ENCODE peak calls at places on chromosomes 4 and X, in six cellular contexts. H, K, B, C, F and L are unnamed samples.

GRCh38 chrX:109310031-109310430 is 171.9 kb downstream of the GUCY2F start:
- DNase-seq in H (no peak), K (no peak), B (no peak), C (no peak), F (no peak), L (no peak)

GRCh38 chr4:40825014-40825838 is 75.5 kb downstream of the NSUN7 start:
- DNase-seq in H (no peak), K (no peak), B (no peak), C (no peak), F (no peak), L (no peak)

GRCh38 chrX:100658936-100659335 is 14.9 kb downstream of the SRPX2 start:
- DNase-seq in H (no peak), K (no peak), B (no peak), C (no peak), F (no peak), L (no peak)

GRCh38 chr4:180164799-180165198 is 2078.4 kb upstream of the TENM3 start:
- DNase-seq in H (no peak), K (no peak), B (no peak), C (no peak), F (no peak), L (no peak)

GRCh38 chr4:13544556-13545393 is 467 bp upstream of the NKX3-2 start:
- DNase-seq in H (peak; percentile 85), K (no peak), B (peak; percentile 67), C (no peak), F (peak; percentile 50), L (peak; percentile 95)

GRCh38 chr4:76017056-76017686 is 6.1 kb downstream of the CXCL10 start:
- DNase-seq in H (no peak), K (no peak), B (no peak), C (no peak), F (no peak), L (no peak)

GRCh38 chr4:77010841-77011354 is 61.3 kb downstream of the SEPTIN11 start:
- DNase-seq in H (no peak), K (no peak), B (peak; percentile 59), C (no peak), F (no peak), L (no peak)

GRCh38 chr4:128924951-128925350 is 115.5 kb downstream of the JADE1 start:
- DNase-seq in H (no peak), K (no peak), B (peak; percentile 36), C (no peak), F (no peak), L (no peak)

GRCh38 chr4:101791189-101791572 is 651 bp downstream of the BANK1 start:
- DNase-seq in H (no peak), K (no peak), B (no peak), C (no peak), F (no peak), L (no peak)

GRCh38 chr4:139167774-139168444 is 9.1 kb downstream of the ELF2 start:
- DNase-seq in H (no peak), K (no peak), B (peak; percentile 68), C (peak; percentile 9), F (no peak), L (no peak)

GRCh38 chr4:183797041-183797444 is 108.1 kb upstream of the STOX2 start:
- DNase-seq in H (peak; percentile 79), K (no peak), B (no peak), C (no peak), F (peak; percentile 23), L (no peak)

GRCh38 chrX:115616943-115617563 is 56.1 kb downstream of the PLS3 start:
- DNase-seq in H (no peak), K (no peak), B (peak; percentile 20), C (no peak), F (no peak), L (peak; percentile 5)

GRCh38 chrX:106902684-106903083 is 457 bp downstream of the RIPPLY1 start:
- DNase-seq in H (no peak), K (no peak), B (no peak), C (no peak), F (no peak), L (no peak)

GRCh38 chrX:48589482-48590162 is 7.7 kb upstream of the WDR13 start:
- DNase-seq in H (no peak), K (no peak), B (peak; percentile 57), C (no peak), F (no peak), L (no peak)

GRCh38 chr4:52848255-52848654 is 13.9 kb upstream of the RASL11B start:
- DNase-seq in H (no peak), K (no peak), B (no peak), C (no peak), F (no peak), L (no peak)

GRCh38 chr4:14308229-14308651 is 680.7 kb upstream of the BOD1L1 start:
- DNase-seq in H (no peak), K (no peak), B (no peak), C (no peak), F (no peak), L (no peak)

GRCh38 chr4:186700746-186701145 is 22.9 kb downstream of the FAT1 start:
- DNase-seq in H (no peak), K (no peak), B (peak; percentile 86), C (no peak), F (no peak), L (no peak)

GRCh38 chrX:2336181-2336580 is 164.6 kb downstream of the DHRSX start:
- DNase-seq in H (no peak), K (no peak), B (no peak), C (no peak), F (no peak), L (no peak)

GRCh38 chr4:89586864-89587263 is 250.1 kb downstream of the SNCA start:
- DNase-seq in H (no peak), K (no peak), B (peak; percentile 35), C (no peak), F (no peak), L (no peak)

GRCh38 chr4:53905935-53906377 is 158.4 kb downstream of the CHIC2 start:
- DNase-seq in H (no peak), K (no peak), B (peak; percentile 85), C (no peak), F (peak; percentile 28), L (no peak)

GRCh38 chrX:106999002-106999975 is 723 bp downstream of the MORC4 start:
- DNase-seq in H (no peak), K (peak; percentile 4), B (peak; percentile 62), C (peak; percentile 25), F (peak; percentile 43), L (no peak)

GRCh38 chr4:78645853-78646757 is 94.5 kb downstream of the ANXA3 start:
- DNase-seq in H (peak; percentile 80), K (no peak), B (peak; percentile 97), C (no peak), F (peak; percentile 26), L (no peak)

GRCh38 chrX:119763175-119763574 is 4.8 kb downstream of the SOWAHD start:
- DNase-seq in H (no peak), K (no peak), B (peak; percentile 79), C (no peak), F (no peak), L (no peak)

GRCh38 chr4:46878641-46879040 is 30.4 kb downstream of the COX7B2 start:
- DNase-seq in H (no peak), K (no peak), B (no peak), C (no peak), F (no peak), L (no peak)

GRCh38 chr4:104596189-104596588 is 101.5 kb upstream of the CXXC4 start:
- DNase-seq in H (no peak), K (no peak), B (no peak), C (no peak), F (no peak), L (no peak)

GRCh38 chr4:110106946-110107325 is 91.5 kb downstream of the ELOVL6 start:
- DNase-seq in H (no peak), K (no peak), B (peak; percentile 65), C (no peak), F (no peak), L (no peak)

GRCh38 chr4:30717208-30718020 is 2.8 kb upstream of the PCDH7 start:
- DNase-seq in H (peak; percentile 76), K (no peak), B (peak; percentile 72), C (peak; percentile 42), F (peak; percentile 51), L (no peak)

GRCh38 chr4:2330119-2331042 is 68.5 kb upstream of the MXD4 start:
- DNase-seq in H (no peak), K (no peak), B (peak; percentile 82), C (no peak), F (no peak), L (no peak)

GRCh38 chr4:25939330-25939729 is 25.3 kb downstream of the SMIM20 start:
- DNase-seq in H (no peak), K (no peak), B (no peak), C (no peak), F (no peak), L (no peak)

GRCh38 chr4:23923141-23923540 is 33.3 kb upstream of the PPARGC1A start:
- DNase-seq in H (no peak), K (no peak), B (no peak), C (no peak), F (no peak), L (no peak)